ENCODE peak calls at places on chromosomes 11 and 22, in six cellular contexts. S is fibroblast of pulmonary artery, C is HCT116, V is T-helper 22 cell, U is brain pericyte, R is caudate nucleus. N is an unnamed sample.

GRCh38 chr22:35911877-35912276 is 116.7 kb downstream of the RBFOX2 start:
- DNase-seq in C (no peak), V (no peak), S (no peak), R (no peak), U (no peak), N (no peak)

GRCh38 chr11:93514712-93515111 is 28.5 kb downstream of the SMCO4 start:
- DNase-seq in C (no peak), R (no peak), U (no peak), S (no peak), V (no peak), N (no peak)

GRCh38 chr22:20509344-20510047 is 2.1 kb downstream of the MED15 start:
- DNase-seq in C (no peak), R (no peak), S (peak), U (no peak), V (peak), N (no peak)

GRCh38 chr22:39502789-39503464 is 837 bp downstream of the MIEF1 start:
- DNase-seq in C (no peak), V (no peak), R (no peak), S (no peak), U (no peak), N (no peak)

GRCh38 chr11:907668-908067 is 2.9 kb downstream of the CHID1 start:
- DNase-seq in C (no peak), R (no peak), V (no peak), S (no peak), U (no peak), N (no peak)

GRCh38 chr22:40363059-40363458 is 7.3 kb upstream of the SGSM3 start:
- DNase-seq in V (no peak), S (no peak), C (no peak), U (no peak), R (no peak), N (no peak)

GRCh38 chr11:12802418-12803085 is 128.3 kb downstream of the TEAD1 start:
- DNase-seq in V (no peak), C (peak), R (no peak), S (peak), U (no peak), N (no peak)

GRCh38 chr11:69831985-69832384 is 12.8 kb upstream of the FGF3 start:
- DNase-seq in U (no peak), C (no peak), R (no peak), S (no peak), V (no peak), N (no peak)

GRCh38 chr11:45290586-45290985 is 4.4 kb upstream of the SYT13 start:
- DNase-seq in S (no peak), V (no peak), U (no peak), R (no peak), C (no peak), N (no peak)

N was measured in GM13976.